ENCODE peak calls at places on chromosomes 5 and 9, in six cellular contexts. One of them, this sample, is unnamed.
A peak's percentile ranks its signal among the peaks of the same experiment; 100 is the strongest.

GRCh38 chr9:73753171-73753570 is 601.5 kb downstream of the ANXA1 start:
- DNase-seq in IMR-90: no peak
- DNase-seq in mesendoderm: no peak
- DNase-seq in neuronal stem cell: no peak
- DNase-seq in H1: no peak
- DNase-seq in mesenchymal stem cell: no peak
- DNase-seq in this sample: no peak

GRCh38 chr9:104232781-104233341 is 138.8 kb downstream of the SMC2 start:
- DNase-seq in H1: no peak
- DNase-seq in mesendoderm: peak; percentile 45
- DNase-seq in neuronal stem cell: no peak
- DNase-seq in mesenchymal stem cell: no peak
- DNase-seq in IMR-90: no peak
- DNase-seq in this sample: no peak

GRCh38 chr9:14517154-14517906 is 175.9 kb downstream of the ZDHHC21 start:
- DNase-seq in mesenchymal stem cell: no peak
- DNase-seq in IMR-90: no peak
- DNase-seq in H1: no peak
- DNase-seq in mesendoderm: no peak
- DNase-seq in neuronal stem cell: no peak
- DNase-seq in this sample: no peak

GRCh38 chr9:33471361-33471760 is 2.4 kb downstream of the NOL6 start:
- DNase-seq in H1: no peak
- DNase-seq in IMR-90: no peak
- DNase-seq in neuronal stem cell: no peak
- DNase-seq in mesenchymal stem cell: no peak
- DNase-seq in mesendoderm: no peak
- DNase-seq in this sample: no peak

GRCh38 chr5:41961736-41962135 is 36.7 kb downstream of the FBXO4 start:
- DNase-seq in H1: no peak
- DNase-seq in neuronal stem cell: no peak
- DNase-seq in mesenchymal stem cell: no peak
- DNase-seq in mesendoderm: no peak
- DNase-seq in IMR-90: no peak
- DNase-seq in this sample: no peak

GRCh38 chr9:133572821-133573361 is 36.3 kb downstream of the FAM163B start:
- DNase-seq in IMR-90: no peak
- DNase-seq in neuronal stem cell: no peak
- DNase-seq in mesendoderm: no peak
- DNase-seq in mesenchymal stem cell: no peak
- DNase-seq in H1: no peak
- DNase-seq in this sample: no peak

GRCh38 chr5:177493795-177494355 is 3.5 kb downstream of the PDLIM7 start:
- DNase-seq in mesenchymal stem cell: no peak
- DNase-seq in neuronal stem cell: no peak
- DNase-seq in H1: no peak
- DNase-seq in IMR-90: no peak
- DNase-seq in mesendoderm: no peak
- DNase-seq in this sample: no peak

GRCh38 chr9:29806941-29807625 is 2233.8 kb upstream of the C9orf72 start:
- DNase-seq in mesendoderm: peak; percentile 40
- DNase-seq in IMR-90: no peak
- DNase-seq in H1: no peak
- DNase-seq in mesenchymal stem cell: no peak
- DNase-seq in neuronal stem cell: peak; percentile 29
- DNase-seq in this sample: no peak

DNA sequence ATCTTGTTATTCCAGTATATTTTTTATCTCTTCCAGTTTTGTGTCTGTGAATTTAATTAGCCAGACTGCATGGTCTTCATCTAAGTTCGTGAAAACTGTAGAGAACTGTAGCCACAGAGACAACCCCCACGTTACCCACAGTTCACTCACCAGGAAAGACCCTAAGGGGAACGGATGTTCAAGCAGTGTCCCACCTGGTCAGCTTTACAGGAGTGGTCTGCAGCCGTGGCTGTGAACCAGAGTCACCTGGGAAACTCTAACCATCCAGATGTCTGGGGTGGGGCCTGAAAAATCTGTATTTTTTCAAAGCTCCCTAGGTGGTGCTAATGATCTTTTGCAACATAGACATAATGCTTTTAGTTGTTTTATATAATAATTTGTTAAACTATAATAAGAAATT is 47.6 kb upstream of the ANGPTL2 start:
- DNase-seq in IMR-90: no peak
- DNase-seq in mesenchymal stem cell: no peak
- DNase-seq in neuronal stem cell: no peak
- DNase-seq in H1: no peak
- DNase-seq in mesendoderm: no peak
- DNase-seq in this sample: no peak
- H3K4ac ChIP-seq in IMR-90: no peak overlapping the region
- H3K4ac ChIP-seq in mesenchymal stem cell: no peak overlapping the region
- H3K4ac ChIP-seq in neuronal stem cell: no peak overlapping the region
- H3K4ac ChIP-seq in H1: no peak overlapping the region
- H3K4ac ChIP-seq in mesendoderm: no peak overlapping the region
- H3K4ac ChIP-seq in this sample: no peak overlapping the region

GRCh38 chr5:151643385-151643784 is 43.3 kb downstream of the SPARC start:
- DNase-seq in H1: no peak
- DNase-seq in mesendoderm: no peak
- DNase-seq in IMR-90: no peak
- DNase-seq in neuronal stem cell: no peak
- DNase-seq in mesenchymal stem cell: no peak
- DNase-seq in this sample: no peak
- H2BK15ac ChIP-seq in H1: no peak overlapping the region
- H2BK15ac ChIP-seq in mesendoderm: no peak overlapping the region
- H2BK15ac ChIP-seq in IMR-90: no peak overlapping the region
- H2BK15ac ChIP-seq in neuronal stem cell: no peak overlapping the region
- H2BK15ac ChIP-seq in mesenchymal stem cell: no peak overlapping the region
- H2BK15ac ChIP-seq in this sample: no peak overlapping the region

DNA sequence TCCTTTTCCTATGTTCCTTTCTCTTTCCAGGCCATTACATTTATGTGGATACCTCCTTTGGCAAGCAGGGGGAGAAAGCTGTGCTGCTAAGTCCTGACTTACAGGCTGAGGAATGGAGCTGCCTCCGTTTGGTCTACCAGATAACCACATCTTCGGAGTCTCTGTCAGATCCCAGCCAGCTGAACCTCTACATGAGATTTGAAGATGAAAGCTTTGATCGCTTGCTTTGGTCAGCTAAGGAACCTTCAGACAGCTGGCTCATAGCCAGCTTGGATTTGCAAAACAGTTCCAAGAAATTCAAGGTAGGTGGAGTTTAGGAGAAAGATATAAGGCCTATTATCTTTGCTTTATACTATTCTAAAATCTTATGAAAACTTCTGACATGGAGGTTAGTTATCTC is 64.5 kb downstream of the MAMDC2 start:
- DNase-seq in neuronal stem cell: no peak
- DNase-seq in H1: no peak
- DNase-seq in mesenchymal stem cell: no peak
- DNase-seq in mesendoderm: no peak
- DNase-seq in IMR-90: no peak
- DNase-seq in this sample: no peak
- H3K27ac ChIP-seq in neuronal stem cell: no peak overlapping the region
- H3K27ac ChIP-seq in H1: no peak overlapping the region
- H3K27ac ChIP-seq in mesenchymal stem cell: no peak overlapping the region
- H3K27ac ChIP-seq in mesendoderm: no peak overlapping the region
- H3K27ac ChIP-seq in IMR-90: no peak overlapping the region
- H3K27ac ChIP-seq in this sample: no peak overlapping the region

GRCh38 chr5:150525163-150525562 is 17.2 kb downstream of the NDST1 start:
- DNase-seq in mesenchymal stem cell: no peak
- DNase-seq in mesendoderm: no peak
- DNase-seq in H1: no peak
- DNase-seq in neuronal stem cell: no peak
- DNase-seq in IMR-90: no peak
- DNase-seq in this sample: no peak

GRCh38 chr5:150527038-150527437 is 19.1 kb downstream of the NDST1 start:
- DNase-seq in mesendoderm: no peak
- DNase-seq in neuronal stem cell: no peak
- DNase-seq in mesenchymal stem cell: no peak
- DNase-seq in IMR-90: no peak
- DNase-seq in H1: no peak
- DNase-seq in this sample: no peak

GRCh38 chr5:150527808-150528207 is 19.9 kb downstream of the NDST1 start:
- DNase-seq in mesendoderm: no peak
- DNase-seq in IMR-90: no peak
- DNase-seq in H1: no peak
- DNase-seq in neuronal stem cell: no peak
- DNase-seq in mesenchymal stem cell: no peak
- DNase-seq in this sample: no peak

GRCh38 chr5:150523472-150524350 is 15.8 kb downstream of the NDST1 start:
- DNase-seq in neuronal stem cell: no peak
- DNase-seq in IMR-90: peak; percentile 81
- DNase-seq in mesenchymal stem cell: peak; percentile 79
- DNase-seq in H1: no peak
- DNase-seq in mesendoderm: peak; percentile 85
- DNase-seq in this sample: peak; percentile 66

GRCh38 chr5:150525781-150526180 is 17.9 kb downstream of the NDST1 start:
- DNase-seq in IMR-90: no peak
- DNase-seq in H1: no peak
- DNase-seq in mesendoderm: no peak
- DNase-seq in neuronal stem cell: no peak
- DNase-seq in mesenchymal stem cell: no peak
- DNase-seq in this sample: no peak
- H3K4ac ChIP-seq in IMR-90: no peak overlapping the region
- H3K4ac ChIP-seq in H1: no peak overlapping the region
- H3K4ac ChIP-seq in mesendoderm: no peak overlapping the region
- H3K4ac ChIP-seq in neuronal stem cell: no peak overlapping the region
- H3K4ac ChIP-seq in mesenchymal stem cell: no peak overlapping the region
- H3K4ac ChIP-seq in this sample: no peak overlapping the region

GRCh38 chr5:149708981-149709594 is 21.0 kb upstream of the PPARGC1B start:
- DNase-seq in mesenchymal stem cell: no peak
- DNase-seq in H1: no peak
- DNase-seq in neuronal stem cell: no peak
- DNase-seq in mesendoderm: peak; percentile 50
- DNase-seq in IMR-90: no peak
- DNase-seq in this sample: no peak
- H2BK15ac ChIP-seq in mesenchymal stem cell: no peak overlapping the region
- H2BK15ac ChIP-seq in H1: no peak overlapping the region
- H2BK15ac ChIP-seq in neuronal stem cell: no peak overlapping the region
- H2BK15ac ChIP-seq in mesendoderm: no peak overlapping the region
- H2BK15ac ChIP-seq in IMR-90: no peak overlapping the region
- H2BK15ac ChIP-seq in this sample: no peak overlapping the region

DNA sequence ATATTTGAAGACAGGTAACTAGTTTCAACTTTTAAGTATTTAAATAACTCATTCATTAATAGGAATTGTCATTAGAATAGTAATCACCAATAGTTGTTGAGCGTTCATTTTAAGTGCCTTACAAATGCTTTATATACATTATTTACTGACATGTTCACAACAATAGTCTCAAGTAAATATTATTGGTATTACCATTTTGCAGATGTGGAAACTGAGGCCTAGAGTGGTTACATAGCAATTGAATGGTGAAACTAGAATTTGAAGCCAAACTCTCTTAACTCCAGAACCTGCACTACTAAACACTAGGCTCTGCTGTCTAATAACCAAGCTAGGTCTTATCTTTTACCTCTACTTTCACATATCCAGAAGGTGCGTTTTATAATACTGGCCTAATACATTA is 4.8 kb upstream of the HSPA9 start:
- DNase-seq in neuronal stem cell: no peak
- DNase-seq in IMR-90: no peak
- DNase-seq in mesenchymal stem cell: no peak
- DNase-seq in H1: no peak
- DNase-seq in mesendoderm: no peak
- DNase-seq in this sample: no peak
- H3K27ac ChIP-seq in neuronal stem cell: no peak overlapping the region
- H3K27ac ChIP-seq in IMR-90: no peak overlapping the region
- H3K27ac ChIP-seq in mesenchymal stem cell: no peak overlapping the region
- H3K27ac ChIP-seq in H1: no peak overlapping the region
- H3K27ac ChIP-seq in mesendoderm: no peak overlapping the region
- H3K27ac ChIP-seq in this sample: no peak overlapping the region

GRCh38 chr9:124284237-124284831 is 26.6 kb downstream of the NEK6 start:
- DNase-seq in mesenchymal stem cell: peak; percentile 48
- DNase-seq in IMR-90: peak; percentile 73
- DNase-seq in neuronal stem cell: no peak
- DNase-seq in mesendoderm: no peak
- DNase-seq in H1: no peak
- DNase-seq in this sample: no peak

GRCh38 chr9:124285903-124286291 is 28.1 kb downstream of the NEK6 start:
- DNase-seq in H1: no peak
- DNase-seq in neuronal stem cell: no peak
- DNase-seq in IMR-90: peak; percentile 99
- DNase-seq in mesendoderm: no peak
- DNase-seq in mesenchymal stem cell: peak; percentile 99
- DNase-seq in this sample: no peak

GRCh38 chr9:124286292-124286931 is 28.7 kb downstream of the NEK6 start:
- DNase-seq in mesendoderm: no peak
- DNase-seq in neuronal stem cell: no peak
- DNase-seq in H1: no peak
- DNase-seq in IMR-90: peak; percentile 98
- DNase-seq in mesenchymal stem cell: peak; percentile 99
- DNase-seq in this sample: no peak

GRCh38 chr9:124284940-124285441 is 27.2 kb downstream of the NEK6 start:
- DNase-seq in H1: no peak
- DNase-seq in mesendoderm: no peak
- DNase-seq in neuronal stem cell: no peak
- DNase-seq in IMR-90: peak; percentile 50
- DNase-seq in mesenchymal stem cell: peak; percentile 69
- DNase-seq in this sample: no peak

DNA sequence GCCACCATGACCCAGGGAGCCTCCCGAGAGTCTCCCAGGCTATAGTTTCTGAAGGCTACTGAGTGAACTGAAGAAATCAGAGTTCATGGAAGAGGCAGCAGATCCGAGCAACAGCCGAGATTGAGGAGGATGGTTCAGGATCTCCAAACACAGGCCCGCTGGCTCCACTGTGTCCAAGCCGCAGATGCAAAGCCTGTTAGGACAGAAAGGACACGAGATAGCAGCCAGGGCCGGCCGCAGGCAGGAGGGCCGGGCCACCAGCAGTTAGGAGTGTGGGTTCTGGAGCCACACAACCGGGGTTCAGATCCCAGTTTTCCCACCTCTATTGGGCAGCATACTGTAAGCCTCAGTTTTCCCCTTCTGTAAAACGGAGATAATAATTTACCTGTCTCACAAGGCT is 27.7 kb downstream of the NEK6 start:
- DNase-seq in mesenchymal stem cell: no peak
- DNase-seq in H1: no peak
- DNase-seq in mesendoderm: no peak
- DNase-seq in neuronal stem cell: no peak
- DNase-seq in IMR-90: no peak
- DNase-seq in this sample: no peak
- H3K4ac ChIP-seq in mesenchymal stem cell: peak overlapping the region; percentile 97
- H3K4ac ChIP-seq in H1: no peak overlapping the region
- H3K4ac ChIP-seq in mesendoderm: no peak overlapping the region
- H3K4ac ChIP-seq in neuronal stem cell: no peak overlapping the region
- H3K4ac ChIP-seq in IMR-90: peak overlapping the region; percentile 99
- H3K4ac ChIP-seq in this sample: no peak overlapping the region